ENCODE peak calls at places on chromosomes 2 and 18, in six cellular contexts. R, F, Q, P, W and V are unnamed samples.

GRCh38 chr2:213429516-213429915 is 145.3 kb downstream of the SPAG16 start:
- DNase-seq in P (no peak), W (no peak), Q (no peak), R (no peak), F (no peak), V (no peak)

GRCh38 chr2:128317186-128317897 is 1.3 kb downstream of the HS6ST1 start:
- DNase-seq in R (peak; percentile 83), P (peak; percentile 59), Q (peak; percentile 43), F (peak; percentile 65), W (peak; percentile 60), V (no peak)

GRCh38 chr2:46481541-46482193 is 2.3 kb downstream of the TMEM247 start:
- DNase-seq in F (no peak), Q (no peak), R (no peak), P (no peak), W (no peak), V (no peak)

GRCh38 chr2:46615555-46616487 is 136.5 kb downstream of the TMEM247 start:
- DNase-seq in W (peak; percentile 64), P (no peak), R (no peak), F (no peak), Q (no peak), V (no peak)

GRCh38 chr18:68275616-68276015 is 439.3 kb downstream of the TMX3 start:
- DNase-seq in Q (no peak), P (no peak), F (no peak), R (no peak), W (no peak), V (no peak)

GRCh38 chr2:118806797-118807667 is 40.4 kb downstream of the EN1 start:
- DNase-seq in Q (no peak), W (peak; percentile 46), R (no peak), F (no peak), P (no peak), V (no peak)

GRCh38 chr2:27390822-27391679 is 10.5 kb upstream of the ZNF513 start:
- DNase-seq in W (no peak), F (no peak), R (no peak), Q (no peak), P (no peak), V (no peak)

GRCh38 chr2:199977984-199978415 is 22.6 kb downstream of the MAIP1 start:
- DNase-seq in P (no peak), R (no peak), F (no peak), Q (no peak), W (no peak), V (no peak)

GRCh38 chr18:56702946-56703345 is 51.8 kb downstream of the WDR7 start:
- DNase-seq in F (no peak), R (no peak), Q (no peak), P (no peak), W (peak; percentile 49), V (no peak)

GRCh38 chr2:127625146-127625943 is 20.6 kb upstream of the GPR17 start:
- DNase-seq in F (peak; percentile 68), Q (no peak), P (no peak), R (peak; percentile 79), W (no peak), V (no peak)

GRCh38 chr2:95390272-95390880 is 12.1 kb upstream of the FAHD2A start:
- DNase-seq in R (no peak), Q (peak; percentile 47), P (no peak), F (peak; percentile 47), W (no peak), V (no peak)

GRCh38 chr2:9753665-9754531 is 89.4 kb upstream of the TAF1B start:
- DNase-seq in Q (peak; percentile 70), W (no peak), F (no peak), R (no peak), P (no peak), V (peak; percentile 42)

GRCh38 chr2:127437781-127438726 is 19.8 kb downstream of the PROC start:
- DNase-seq in Q (peak; percentile 77), W (peak; percentile 77), P (no peak), F (no peak), R (no peak), V (no peak)

GRCh38 chr2:24048662-24049484 is 668 bp upstream of the FKBP1B start:
- DNase-seq in F (no peak), P (no peak), Q (no peak), R (no peak), W (peak; percentile 19), V (no peak)

GRCh38 chr2:191641609-191642008 is 36.3 kb upstream of the NABP1 start:
- DNase-seq in P (no peak), F (no peak), R (no peak), Q (no peak), W (no peak), V (no peak)

GRCh38 chr2:171086352-171087290 is 74.1 kb downstream of the TLK1 start:
- DNase-seq in Q (peak; percentile 34), R (no peak), F (no peak), P (no peak), W (peak; percentile 67), V (peak; percentile 25)

GRCh38 chr2:100551303-100551702 is 11.5 kb upstream of the PDCL3 start:
- DNase-seq in W (no peak), F (no peak), P (no peak), R (no peak), Q (no peak), V (no peak)

GRCh38 chr18:8188196-8188595 is 421.0 kb upstream of the RAB12 start:
- DNase-seq in R (no peak), F (no peak), Q (no peak), P (no peak), W (no peak), V (no peak)

GRCh38 chr2:101753720-101754490 is 56.4 kb downstream of the MAP4K4 start:
- DNase-seq in Q (no peak), P (no peak), R (no peak), F (no peak), W (no peak), V (no peak)

GRCh38 chr2:232479341-232480200 is 8.1 kb downstream of the ECEL1 start:
- DNase-seq in W (no peak), P (no peak), Q (no peak), F (peak; percentile 36), R (peak; percentile 69), V (no peak)

GRCh38 chr2:156405586-156405985 is 30.6 kb upstream of the GPD2 start:
- DNase-seq in P (peak; percentile 76), Q (no peak), R (no peak), W (no peak), F (peak; percentile 71), V (no peak)

GRCh38 chr2:197908940-197909339 is 104.5 kb downstream of the PLCL1 start:
- DNase-seq in F (no peak), R (no peak), P (no peak), W (no peak), Q (no peak), V (no peak)

GRCh38 chr18:50560681-50561629 is 1.1 kb downstream of the MAPK4 start:
- DNase-seq in P (no peak), R (peak; percentile 74), F (no peak), W (peak; percentile 61), Q (no peak), V (no peak)

GRCh38 chr2:105062158-105062557 is 24.3 kb downstream of the MRPS9 start:
- DNase-seq in W (no peak), R (no peak), F (no peak), Q (no peak), P (no peak), V (no peak)

GRCh38 chr2:238868067-238868524 is 20.2 kb downstream of the TWIST2 start:
- DNase-seq in W (no peak), Q (no peak), P (peak; percentile 50), R (peak; percentile 71), F (peak; percentile 71), V (no peak)

GRCh38 chr2:89784960-89785359 is 1093.5 kb downstream of the RPIA start:
- DNase-seq in P (no peak), R (no peak), F (no peak), Q (no peak), W (no peak), V (no peak)

GRCh38 chr2:89775885-89776284 is 1084.4 kb downstream of the RPIA start:
- DNase-seq in P (no peak), F (no peak), W (no peak), R (no peak), Q (no peak), V (no peak)

DNA sequence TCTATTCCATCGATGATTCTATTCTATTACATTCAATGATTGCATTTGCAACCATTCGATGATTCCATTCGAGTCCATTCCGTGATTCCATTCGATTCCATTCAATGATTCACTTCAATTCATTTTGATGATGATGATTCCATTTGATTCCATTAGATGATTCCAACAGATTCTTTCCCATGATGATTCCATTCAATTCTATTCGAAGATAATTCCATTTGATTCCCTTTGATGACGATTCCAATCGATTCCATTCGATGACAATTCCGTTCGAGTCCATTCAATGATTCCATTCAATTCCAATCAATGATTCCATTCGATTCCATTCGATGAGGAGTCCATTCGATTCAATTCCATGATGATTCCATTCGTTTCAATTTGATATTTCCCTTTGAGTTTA is 1088.8 kb downstream of the RPIA start:
- DNase-seq in F (no peak), P (no peak), W (no peak), R (no peak), Q (no peak), V (no peak)
- H3K9me3 ChIP-seq in F (no peaks in the 10 kb centered on the region), P (peaks cover 99% of the 10 kb centered on the region), W (peaks cover 100% of the 10 kb centered on the region), R (peaks cover 3% of the 10 kb centered on the region), Q (peaks cover 100% of the 10 kb centered on the region), V (no peaks in the 10 kb centered on the region)

DNA sequence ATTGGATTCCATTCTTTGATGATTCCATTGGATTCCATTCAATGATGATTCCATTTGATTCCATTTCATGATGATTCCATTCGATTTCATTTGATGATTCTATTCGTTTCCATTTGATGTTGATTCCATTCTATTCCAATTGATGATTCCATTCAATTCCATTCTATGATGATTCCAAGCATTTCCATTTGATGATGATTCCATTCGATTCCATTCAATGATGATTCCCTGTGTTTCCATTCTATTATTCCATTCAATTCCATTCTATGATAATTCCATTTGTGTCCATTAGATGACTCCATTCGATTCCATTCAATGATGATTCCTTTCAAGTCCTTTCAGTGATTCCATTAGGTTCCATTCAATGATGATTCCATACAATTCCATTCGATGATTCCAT is 1090.5 kb downstream of the RPIA start:
- DNase-seq in F (no peak), P (no peak), W (no peak), Q (no peak), R (no peak), V (no peak)
- H3K9me3 ChIP-seq in F (no peaks in the 10 kb centered on the region), P (peaks cover 90% of the 10 kb centered on the region), W (peaks cover 99% of the 10 kb centered on the region), Q (peaks cover 99% of the 10 kb centered on the region), R (peaks cover 3% of the 10 kb centered on the region), V (no peaks in the 10 kb centered on the region)

DNA sequence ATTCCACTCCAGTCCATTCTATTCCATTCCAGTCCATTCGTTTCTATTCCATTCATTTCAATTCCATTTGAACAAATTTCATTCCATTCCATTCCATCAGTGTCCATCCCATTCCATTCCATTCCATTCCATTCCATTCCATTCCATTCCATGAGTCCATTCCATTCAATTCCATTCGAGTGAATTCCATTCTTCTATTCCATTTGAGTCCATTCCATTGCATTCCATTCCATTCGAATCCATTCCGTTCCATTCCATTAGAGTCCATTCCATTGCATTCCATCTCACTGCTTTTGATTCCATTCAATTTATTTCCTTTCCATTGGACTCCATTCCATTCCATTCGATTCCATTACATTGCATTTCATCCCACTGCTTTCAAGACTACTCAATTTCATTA is 1132.1 kb downstream of the RPIA start:
- DNase-seq in F (no peak), W (no peak), P (no peak), Q (no peak), R (no peak), V (no peak)
- H3K9me3 ChIP-seq in F (no peaks in the 10 kb centered on the region), W (peaks cover 57% of the 10 kb centered on the region), P (peaks cover 44% of the 10 kb centered on the region), Q (peaks cover 78% of the 10 kb centered on the region), R (peaks cover 29% of the 10 kb centered on the region), V (peaks cover 8% of the 10 kb centered on the region)

DNA sequence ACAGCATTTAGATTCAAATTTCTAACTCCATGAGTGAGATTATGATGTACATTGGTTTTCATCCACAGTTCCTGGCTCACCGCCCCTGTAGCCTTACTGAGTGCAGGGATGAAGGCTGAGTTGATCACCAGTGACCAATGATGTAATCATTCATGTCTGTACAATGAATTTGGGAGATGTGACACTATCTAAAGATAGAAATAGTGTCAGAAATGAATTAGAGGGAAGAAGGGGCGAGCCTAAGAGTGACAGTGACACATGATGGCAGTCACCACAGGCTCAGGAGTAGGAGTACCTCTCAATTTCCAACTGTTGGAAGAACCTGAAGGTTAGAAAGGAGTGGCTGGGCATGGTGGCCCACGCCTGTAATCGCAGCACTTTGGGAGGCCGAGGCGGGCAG is 3.2 kb downstream of the METTL4 start:
- DNase-seq in P (no peak), Q (no peak), W (no peak), F (no peak), R (no peak), V (no peak)
- H3K9me3 ChIP-seq in P (no peaks in the 10 kb centered on the region), Q (no peaks in the 10 kb centered on the region), W (no peaks in the 10 kb centered on the region), F (no peaks in the 10 kb centered on the region), R (no peaks in the 10 kb centered on the region), V (no peaks in the 10 kb centered on the region)